ENCODE peak calls at places on chromosomes 5 and 9, in five cellular contexts. X, R, G, O and N are unnamed samples.

GRCh38 chr9:122536138-122536537 is 9.0 kb upstream of the OR1N1 start:
- DNase-seq in G (no peak), R (no peak), O (no peak), X (no peak), N (no peak)

GRCh38 chr5:44046581-44047327 is 342.5 kb downstream of the FGF10 start:
- DNase-seq in R (no peak), G (peak; percentile 32), X (no peak), O (no peak), N (no peak)

GRCh38 chr9:806285-807156 is 35.0 kb upstream of the DMRT1 start:
- DNase-seq in X (peak; percentile 50), R (no peak), G (no peak), O (no peak), N (peak; percentile 69)

GRCh38 chr5:8814081-8814480 is 731.8 kb downstream of the SEMA5A start:
- DNase-seq in G (no peak), R (no peak), O (no peak), X (no peak), N (no peak)

GRCh38 chr5:14188778-14189177 is 45.6 kb downstream of the TRIO start:
- DNase-seq in G (no peak), R (no peak), O (no peak), X (no peak), N (no peak)

GRCh38 chr9:136474974-136475865 is 7.6 kb downstream of the SEC16A start:
- DNase-seq in X (no peak), G (no peak), R (no peak), O (no peak), N (no peak)

GRCh38 chr5:61301820-61302563 is 30.1 kb upstream of the ZSWIM6 start:
- DNase-seq in G (peak; percentile 52), O (peak; percentile 88), X (no peak), R (no peak), N (peak; percentile 87)

GRCh38 chr9:18245911-18246310 is 228.0 kb upstream of the ADAMTSL1 start:
- DNase-seq in O (no peak), G (no peak), X (no peak), R (no peak), N (peak; percentile 10)

GRCh38 chr9:129627556-129628492 is 1.9 kb downstream of the NTMT1 start:
- DNase-seq in G (no peak), R (no peak), O (no peak), X (no peak), N (no peak)

GRCh38 chr5:129857124-129857523 is 47.1 kb upstream of the CHSY3 start:
- DNase-seq in R (no peak), X (no peak), G (peak; percentile 22), O (no peak), N (no peak)

GRCh38 chr9:16871358-16872151 is 1.1 kb upstream of the BNC2 start:
- DNase-seq in G (peak; percentile 69), X (peak; percentile 5), O (peak; percentile 35), R (no peak), N (peak; percentile 82)

GRCh38 chr5:145260670-145261069 is 574.5 kb downstream of the PRELID2 start:
- DNase-seq in O (no peak), X (no peak), G (no peak), R (no peak), N (no peak)

GRCh38 chr5:24712047-24712446 is 67.3 kb upstream of the CDH10 start:
- DNase-seq in R (no peak), X (no peak), G (no peak), O (no peak), N (no peak)

GRCh38 chr5:10580531-10581423 is 16.9 kb downstream of the ANKRD33B start:
- DNase-seq in R (no peak), X (no peak), O (no peak), G (no peak), N (no peak)

GRCh38 chr5:140563554-140563953 is 844 bp downstream of the APBB3 start:
- DNase-seq in X (no peak), R (no peak), O (no peak), G (no peak), N (no peak)

GRCh38 chr9:21812945-21813568 is 10.6 kb downstream of the MTAP start:
- DNase-seq in O (peak; percentile 82), G (peak; percentile 74), X (peak; percentile 56), R (peak; percentile 16), N (peak; percentile 74)

GRCh38 chr9:132479733-132480132 is 69.7 kb downstream of the CFAP77 start:
- DNase-seq in O (no peak), G (peak; percentile 5), X (no peak), R (no peak), N (no peak)

GRCh38 chr5:88743231-88743879 is 139.6 kb downstream of the MEF2C start:
- DNase-seq in X (no peak), O (no peak), R (no peak), G (no peak), N (no peak)

GRCh38 chr5:132275367-132276220 is 18.1 kb downstream of the PDLIM4 start:
- DNase-seq in O (peak; percentile 4), G (no peak), X (no peak), R (no peak), N (no peak)

GRCh38 chr9:85743290-85744128 is 1.8 kb upstream of the AGTPBP1 start:
- DNase-seq in R (no peak), X (no peak), O (peak; percentile 34), G (peak; percentile 39), N (peak; percentile 6)

GRCh38 chr9:4796988-4797956 is 4.5 kb downstream of the RCL1 start:
- DNase-seq in G (no peak), R (no peak), X (peak; percentile 19), O (no peak), N (peak; percentile 60)

GRCh38 chr5:89580976-89581375 is 698.0 kb upstream of the MEF2C start:
- DNase-seq in O (no peak), G (no peak), R (no peak), X (no peak), N (no peak)

GRCh38 chr9:122477346-122477745 is 380 bp downstream of the OR1J1 start:
- DNase-seq in X (no peak), G (no peak), R (no peak), O (no peak), N (no peak)